ENCODE peak calls at places on chromosome 17, in ten cellular contexts. R, Q, X, I, V, C, A, W, O and P are unnamed samples. For H3K9me3, the result is how much of the 10 kb centered on the place peaks cover.

GRCh38 chr17:19345067-19345460 is 17.5 kb downstream of the B9D1 start:
- DNase-seq in X (no peak), W (no peak), Q (no peak), V (no peak), R (no peak), A (no peak), O (no peak), C (no peak), I (no peak), P (no peak)

GRCh38 chr17:48909796-48910195 is 1.6 kb downstream of the UBE2Z start:
- DNase-seq in W (no peak), R (no peak), X (no peak), V (no peak), O (no peak), I (no peak), C (no peak), A (no peak), Q (no peak), P (no peak)

GRCh38 chr17:80678621-80679020 is 134.0 kb downstream of the RPTOR start:
- DNase-seq in A (no peak), I (no peak), O (no peak), C (no peak), V (peak), Q (no peak), R (peak), W (no peak), X (no peak), P (no peak)

GRCh38 chr17:58960068-58960467 is 146.6 kb downstream of the TRIM37 start:
- DNase-seq in C (no peak), X (peak), W (no peak), R (peak), A (no peak), O (no peak), Q (no peak), V (peak), I (no peak), P (no peak)

GRCh38 chr17:59521465-59522126 is 43.8 kb upstream of the DHX40 start:
- DNase-seq in R (peak), I (peak), A (peak), C (peak), Q (peak), W (peak), O (peak), V (peak), X (peak), P (no peak)

GRCh38 chr17:32583053-32583452 is 96.3 kb downstream of the CDK5R1 start:
- DNase-seq in V (no peak), Q (no peak), C (no peak), R (no peak), I (no peak), O (no peak), A (no peak), W (no peak), X (no peak), P (no peak)

GRCh38 chr17:67671492-67671891 is 46.2 kb upstream of the NOL11 start:
- DNase-seq in O (no peak), A (peak), C (no peak), W (no peak), Q (peak), R (no peak), X (no peak), V (peak), I (no peak), P (no peak)

GRCh38 chr17:64354824-64355535 is 35.7 kb downstream of the PECAM1 start:
- DNase-seq in I (no peak), C (no peak), X (no peak), O (no peak), Q (no peak), V (peak), R (no peak), W (no peak), A (no peak), P (no peak)

GRCh38 chr17:48375356-48375755 is 54.7 kb downstream of the SKAP1 start:
- DNase-seq in I (no peak), A (no peak), W (no peak), V (peak), R (peak), Q (no peak), O (no peak), X (no peak), C (no peak), P (no peak)

GRCh38 chr17:31339906-31340661 is 18.7 kb upstream of the EVI2A start:
- DNase-seq in V (peak), X (no peak), A (no peak), I (no peak), W (no peak), O (no peak), R (no peak), C (no peak), Q (no peak), P (no peak)

GRCh38 chr17:49223517-49224197 is 6.9 kb downstream of the PHOSPHO1 start:
- DNase-seq in C (peak), Q (peak), I (peak), O (peak), V (no peak), W (peak), X (peak), R (no peak), A (peak), P (no peak)

GRCh38 chr17:77769215-77769614 is 189.3 kb upstream of the TNRC6C start:
- DNase-seq in Q (no peak), C (no peak), A (no peak), O (no peak), R (no peak), W (no peak), V (peak), X (no peak), I (no peak), P (no peak)

GRCh38 chr17:55177159-55177913 is 87.4 kb upstream of the HLF start:
- DNase-seq in C (no peak), I (no peak), V (no peak), Q (no peak), W (no peak), O (no peak), A (no peak), R (no peak), X (peak), P (no peak)
- TF ChIP-seq CTCF in C (no peak), I (no peak), V (no peak), Q (no peak), W (no peak), O (no peak), A (peak), R (no peak), X (peak), P (no peak)

GRCh38 chr17:5179003-5179402 is 12.7 kb downstream of the ZNF594 start:
- DNase-seq in C (no peak), V (no peak), X (no peak), A (no peak), R (no peak), O (no peak), Q (no peak), I (no peak), W (no peak), P (no peak)

GRCh38 chr17:5181509-5182305 is 10.0 kb downstream of the ZNF594 start:
- DNase-seq in X (no peak), A (no peak), C (no peak), Q (no peak), W (no peak), V (no peak), R (no peak), I (no peak), O (no peak), P (no peak)

GRCh38 chr17:5184284-5184683 is 7.4 kb downstream of the ZNF594 start:
- DNase-seq in C (no peak), V (no peak), W (no peak), X (no peak), O (no peak), A (no peak), Q (no peak), I (no peak), R (no peak), P (no peak)

GRCh38 chr17:5183410-5183793 is 8.3 kb downstream of the ZNF594 start:
- DNase-seq in Q (no peak), X (no peak), I (no peak), A (no peak), R (no peak), C (no peak), V (no peak), O (no peak), W (no peak), P (no peak)

GRCh38 chr17:5182597-5183409 is 8.9 kb downstream of the ZNF594 start:
- DNase-seq in W (no peak), O (no peak), C (no peak), X (no peak), Q (no peak), V (no peak), I (no peak), A (no peak), R (no peak), P (no peak)
- H3K9me3 ChIP-seq in W (half or more), O (half or more), C (under half), X (half or more), Q (half or more), V (under half), I (half or more), A (half or more), R (half or more), P (under half)

DNA sequence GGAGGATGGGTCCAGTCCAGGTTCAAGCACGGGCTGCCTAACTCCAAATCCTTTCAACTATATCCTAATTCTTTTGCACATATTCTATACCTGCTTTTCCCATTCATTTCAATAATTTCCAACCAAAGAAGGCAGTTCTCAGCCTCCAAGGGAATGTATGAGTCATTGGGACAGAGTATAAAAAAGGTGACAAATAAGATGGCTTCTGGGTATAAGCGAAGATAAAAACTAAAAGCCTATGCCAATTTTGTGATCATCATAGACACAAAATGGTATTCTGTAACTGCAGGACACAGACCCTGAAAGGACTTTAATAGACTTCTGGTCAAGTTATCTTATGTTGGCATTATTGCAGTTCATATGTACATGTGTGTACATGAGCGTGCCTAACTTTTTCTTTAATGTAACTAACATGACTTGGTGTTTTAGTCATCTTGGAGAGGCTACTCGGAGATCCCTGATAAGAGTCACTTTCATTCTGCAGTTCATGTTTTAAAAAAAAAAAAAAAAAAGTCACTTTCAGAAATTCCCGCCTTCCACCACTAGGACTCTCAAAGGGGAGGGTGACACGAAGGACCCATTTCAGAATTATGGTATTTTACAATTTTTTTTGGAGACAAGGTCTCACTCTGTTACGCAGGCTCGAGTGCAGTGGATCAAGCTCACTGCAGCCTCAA is 17.3 kb downstream of the COG1 start:
- DNase-seq in I (no peak), W (no peak), R (no peak), X (no peak), O (no peak), Q (no peak), V (no peak), A (peak), C (no peak), P (no peak)
- TF ChIP-seq CTCF in I (peak), W (peak), R (peak), X (peak), O (no peak), Q (no peak), V (peak), A (peak), C (no peak), P (no peak)

DNA sequence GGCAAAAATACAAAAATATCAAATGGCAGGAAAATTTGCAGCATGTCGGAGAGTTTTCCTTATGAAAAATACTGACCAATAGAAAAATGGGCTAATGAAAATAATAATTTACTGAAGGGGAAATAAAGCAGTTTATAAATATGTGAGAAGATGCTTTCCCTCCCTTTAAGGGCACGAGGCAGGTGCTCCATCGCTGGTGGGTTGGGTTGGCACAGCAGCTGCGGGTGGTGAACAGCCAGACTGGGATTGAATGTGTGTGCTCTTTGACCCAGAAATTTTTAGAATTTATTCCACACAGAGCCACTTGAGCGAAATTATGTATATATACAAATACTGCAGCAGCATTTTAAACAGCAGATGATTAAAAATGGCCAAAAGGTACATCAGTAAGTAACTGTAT is 109.1 kb upstream of the ZNF750 start:
- DNase-seq in O (no peak), I (no peak), C (no peak), X (no peak), Q (no peak), W (no peak), V (no peak), R (no peak), A (no peak), P (peak)
- H3K9me3 ChIP-seq in O (under half), I (under half), C (under half), X (half or more), Q (under half), W (under half), V (under half), R (half or more), A (under half), P (under half)

GRCh38 chr17:81942167-81942553 is 4.9 kb downstream of the MYADML2 start:
- DNase-seq in R (no peak), X (no peak), A (no peak), C (no peak), Q (no peak), I (peak), O (no peak), V (no peak), W (no peak), P (no peak)

GRCh38 chr17:81940538-81941483 is 3.7 kb upstream of the PYCR1 start:
- DNase-seq in V (no peak), X (no peak), R (no peak), C (peak), A (no peak), O (no peak), Q (no peak), I (no peak), W (no peak), P (no peak)

GRCh38 chr17:81939218-81939617 is 2.1 kb upstream of the PYCR1 start:
- DNase-seq in I (no peak), A (no peak), W (no peak), R (no peak), C (no peak), Q (no peak), O (no peak), X (no peak), V (no peak), P (peak)

GRCh38 chr17:81939881-81940385 is 2.8 kb upstream of the PYCR1 start:
- DNase-seq in I (peak), O (peak), V (peak), W (no peak), C (peak), Q (peak), A (no peak), X (no peak), R (no peak), P (no peak)

DNA sequence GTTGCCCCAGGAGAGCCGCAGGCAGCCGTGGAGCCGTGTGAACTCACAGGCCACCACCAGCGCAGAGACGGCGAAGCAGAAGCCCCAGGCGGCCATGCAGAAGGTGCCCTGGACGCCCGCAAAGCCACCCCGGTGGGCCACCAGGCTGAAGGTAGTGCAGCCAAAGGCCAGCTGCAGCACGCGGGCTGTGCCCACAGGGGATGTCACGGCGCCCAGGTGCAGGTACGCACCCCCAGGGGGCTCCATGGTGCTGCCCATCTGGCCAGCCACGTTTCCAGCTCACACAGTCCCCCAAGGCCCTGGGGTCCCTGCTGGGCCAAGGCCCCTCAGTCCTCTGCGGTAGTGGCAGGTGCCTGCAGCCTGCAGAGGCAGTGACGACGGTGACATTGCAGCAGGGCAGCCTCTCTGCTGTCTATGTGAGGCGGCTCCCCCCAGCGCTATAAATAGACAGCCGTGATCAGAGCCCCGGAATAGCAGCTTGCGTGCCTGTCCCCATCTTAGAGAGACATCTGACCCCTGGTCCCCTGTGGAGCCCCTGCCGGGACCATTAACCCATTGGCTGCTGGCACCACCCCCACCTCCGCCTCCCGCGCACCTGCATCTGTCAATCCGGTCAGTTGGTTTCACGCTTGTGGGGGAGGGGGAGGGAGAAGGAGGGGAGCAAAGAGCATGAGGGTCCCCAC is 4.5 kb upstream of the PYCR1 start:
- DNase-seq in Q (no peak), V (no peak), I (peak), A (no peak), R (no peak), X (no peak), W (no peak), O (no peak), C (peak), P (no peak)
- TF ChIP-seq CTCF in Q (no peak), V (no peak), I (no peak), A (no peak), R (no peak), X (no peak), W (no peak), O (no peak), C (no peak), P (no peak)

DNA sequence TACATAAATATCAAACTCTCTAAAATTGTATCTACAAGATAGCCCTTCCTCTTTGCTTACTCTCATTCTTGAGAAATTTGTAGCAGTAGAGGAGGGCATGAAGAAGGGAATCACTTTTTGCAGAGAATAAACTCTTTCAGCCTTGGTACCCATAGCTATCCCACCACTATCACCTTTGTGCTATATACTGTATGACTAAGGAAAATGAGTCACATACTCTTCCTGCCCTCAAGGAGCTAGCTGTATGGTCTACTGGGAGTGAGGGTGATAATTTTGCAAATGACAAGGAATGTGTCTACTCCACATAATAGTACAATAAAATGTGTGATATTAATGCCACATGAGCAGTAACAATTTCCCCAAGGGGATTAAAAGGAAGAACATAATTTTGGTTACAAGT is 184.6 kb upstream of the WSB1 start:
- DNase-seq in O (no peak), I (no peak), Q (no peak), R (no peak), A (no peak), W (no peak), X (no peak), V (no peak), C (no peak), P (no peak)
- H3K9me3 ChIP-seq in O (under half), I (under half), Q (under half), R (under half), A (under half), W (under half), X (under half), V (under half), C (under half), P (under half)

GRCh38 chr17:68700391-68700790 is 99.2 kb upstream of the FAM20A start:
- DNase-seq in Q (no peak), C (no peak), W (no peak), O (no peak), A (no peak), I (no peak), X (no peak), V (no peak), R (no peak), P (no peak)

GRCh38 chr17:68704897-68705296 is 103.7 kb upstream of the FAM20A start:
- DNase-seq in O (no peak), A (no peak), C (no peak), X (no peak), Q (no peak), R (no peak), I (peak), W (no peak), V (peak), P (no peak)

GRCh38 chr17:68697850-68698313 is 96.7 kb upstream of the FAM20A start:
- DNase-seq in Q (peak), A (no peak), V (peak), C (no peak), W (peak), R (no peak), O (no peak), I (peak), X (no peak), P (no peak)

GRCh38 chr17:68698761-68699160 is 97.6 kb upstream of the FAM20A start:
- DNase-seq in O (no peak), I (no peak), R (no peak), X (no peak), C (peak), W (peak), Q (no peak), A (no peak), V (no peak), P (peak)

GRCh38 chr17:68701046-68701445 is 99.9 kb upstream of the FAM20A start:
- DNase-seq in X (no peak), V (peak), C (no peak), A (no peak), R (no peak), W (no peak), O (no peak), Q (no peak), I (no peak), P (no peak)
- TF ChIP-seq CTCF in X (no peak), V (no peak), C (no peak), A (no peak), R (no peak), W (no peak), O (no peak), Q (no peak), I (no peak), P (no peak)